ENCODE peak calls at places on chromosome 18, in ten cellular contexts. I is ELR; C is stimulated activated CD4-positive, alpha-beta T cell treated with anti-CD3 and anti-CD28 coated beads, Interleukin-1b, Interleukin-23, amount 100 ng/mL, for 48 hours; W is heart left ventricle; K is AG10803; S is cortex of kidney; Q is erythroblast; F is cardiac fibroblast; J is mucosa of gallbladder; L is effector memory CD4-positive, alpha-beta T cell. U is an unnamed sample.

GRCh38 chr18:46953195-46953594 is 35.8 kb downstream of the KATNAL2 start:
- DNase-seq in I (no peak), C (no peak), W (no peak), K (no peak), S (no peak), Q (no peak), F (no peak), J (no peak), L (no peak), U (no peak)

GRCh38 chr18:48986851-48987761 is 36.3 kb upstream of the SMAD7 start:
- DNase-seq in I (no peak), C (no peak), W (no peak), K (no peak), S (no peak), Q (no peak), F (no peak), J (no peak), L (no peak), U (no peak)

GRCh38 chr18:24627644-24628315 is 167.3 kb downstream of the HRH4 start:
- DNase-seq in I (peak; percentile 2), C (no peak), W (no peak), K (no peak), S (no peak), Q (no peak), F (no peak), J (no peak), L (no peak), U (no peak)

GRCh38 chr18:45677408-45677807 is 46.6 kb upstream of the SLC14A1 start:
- DNase-seq in I (no peak), C (no peak), W (no peak), K (no peak), S (no peak), Q (no peak), F (no peak), J (no peak), L (no peak), U (no peak)

GRCh38 chr18:45998244-45998643 is 31.1 kb upstream of the EPG5 start:
- DNase-seq in I (no peak), C (no peak), W (no peak), K (no peak), S (no peak), Q (peak; percentile 39), F (no peak), J (no peak), L (no peak), U (peak; percentile 1)

GRCh38 chr18:61797691-61798590 is 94.9 kb downstream of the RNF152 start:
- DNase-seq in I (no peak), C (no peak), W (no peak), K (no peak), S (no peak), Q (no peak), F (no peak), J (no peak), L (no peak), U (no peak)

GRCh38 chr18:10023853-10024638 is 110.2 kb downstream of the VAPA start:
- DNase-seq in I (no peak), C (no peak), W (no peak), K (no peak), S (no peak), Q (no peak), F (no peak), J (no peak), L (no peak), U (no peak)

GRCh38 chr18:77203071-77203470 is 46.6 kb upstream of the GALR1 start:
- DNase-seq in I (no peak), C (no peak), W (no peak), K (no peak), S (no peak), Q (no peak), F (no peak), J (no peak), L (no peak), U (no peak)

GRCh38 chr18:48928787-48929186 is 22.0 kb downstream of the SMAD7 start:
- DNase-seq in I (peak; percentile 48), C (peak; percentile 77), W (peak; percentile 85), K (peak; percentile 50), S (no peak), Q (no peak), F (peak; percentile 58), J (peak; percentile 56), L (peak; percentile 67), U (peak; percentile 73)

GRCh38 chr18:62521588-62521987 is 1.2 kb upstream of the ZCCHC2 start:
- DNase-seq in I (no peak), C (no peak), W (no peak), K (no peak), S (no peak), Q (peak; percentile 49), F (peak; percentile 10), J (no peak), L (no peak), U (no peak)

GRCh38 chr18:73959341-73959740 is 188.3 kb downstream of the FBXO15 start:
- DNase-seq in I (no peak), C (no peak), W (no peak), K (no peak), S (no peak), Q (no peak), F (no peak), J (no peak), L (no peak), U (no peak)

GRCh38 chr18:69400253-69400975 is at the start of gene DOK6:
- DNase-seq in I (peak; percentile 2), C (no peak), W (peak; percentile 74), K (peak; percentile 55), S (no peak), Q (no peak), F (peak; percentile 62), J (peak; percentile 42), L (no peak), U (no peak)

GRCh38 chr18:8798996-8799395 is 93.6 kb downstream of the MTCL1 start:
- DNase-seq in I (no peak), C (no peak), W (peak; percentile 35), K (peak; percentile 73), S (no peak), Q (no peak), F (no peak), J (peak; percentile 44), L (no peak), U (no peak)

GRCh38 chr18:43542016-43542415 is 264.7 kb upstream of the SYT4 start:
- DNase-seq in I (no peak), C (no peak), W (no peak), K (no peak), S (no peak), Q (no peak), F (no peak), J (no peak), L (no peak), U (no peak)

GRCh38 chr18:44696892-44697291 is 16.2 kb downstream of the SETBP1 start:
- DNase-seq in I (no peak), C (no peak), W (peak; percentile 63), K (no peak), S (no peak), Q (no peak), F (peak; percentile 18), J (no peak), L (no peak), U (no peak)

GRCh38 chr18:8450898-8451665 is 158.2 kb upstream of the RAB12 start:
- DNase-seq in I (no peak), C (no peak), W (peak; percentile 55), K (no peak), S (no peak), Q (no peak), F (no peak), J (no peak), L (no peak), U (no peak)

GRCh38 chr18:57771183-57771582 is 31.9 kb downstream of the ATP8B1 start:
- DNase-seq in I (no peak), C (no peak), W (no peak), K (no peak), S (no peak), Q (no peak), F (no peak), J (peak; percentile 40), L (no peak), U (no peak)

GRCh38 chr18:8844721-8845148 is 139.4 kb downstream of the MTCL1 start:
- DNase-seq in I (no peak), C (no peak), W (no peak), K (no peak), S (no peak), Q (no peak), F (no peak), J (no peak), L (no peak), U (no peak)

GRCh38 chr18:26497881-26498280 is 50.5 kb downstream of the KCTD1 start:
- DNase-seq in I (no peak), C (no peak), W (no peak), K (peak; percentile 70), S (no peak), Q (no peak), F (no peak), J (no peak), L (no peak), U (no peak)

GRCh38 chr18:23539298-23539697 is 36.0 kb downstream of the RMC1 start:
- DNase-seq in I (no peak), C (no peak), W (no peak), K (no peak), S (no peak), Q (no peak), F (no peak), J (no peak), L (no peak), U (no peak)

GRCh38 chr18:55764382-55764781 is 176.4 kb upstream of the TCF4 start:
- DNase-seq in I (no peak), C (no peak), W (no peak), K (no peak), S (no peak), Q (no peak), F (no peak), J (no peak), L (no peak), U (no peak)

GRCh38 chr18:13390711-13391110 is 172.2 kb downstream of the LDLRAD4 start:
- DNase-seq in I (no peak), C (no peak), W (no peak), K (no peak), S (no peak), Q (no peak), F (no peak), J (no peak), L (no peak), U (no peak)

GRCh38 chr18:49728542-49728941 is 84.8 kb downstream of the ACAA2 start:
- DNase-seq in I (peak; percentile 60), C (peak; percentile 47), W (no peak), K (no peak), S (no peak), Q (peak; percentile 62), F (peak; percentile 69), J (peak; percentile 58), L (no peak), U (no peak)

GRCh38 chr18:8396244-8396643 is 213.0 kb upstream of the RAB12 start:
- DNase-seq in I (no peak), C (no peak), W (no peak), K (no peak), S (no peak), Q (no peak), F (no peak), J (no peak), L (no peak), U (no peak)

GRCh38 chr18:25503567-25504081 is 151.7 kb upstream of the ZNF521 start:
- DNase-seq in I (peak; percentile 72), C (no peak), W (peak; percentile 48), K (peak; percentile 74), S (no peak), Q (peak; percentile 16), F (peak; percentile 65), J (peak; percentile 57), L (no peak), U (no peak)

GRCh38 chr18:66513996-66514395 is 89.9 kb downstream of the CDH19 start:
- DNase-seq in I (no peak), C (no peak), W (no peak), K (no peak), S (no peak), Q (no peak), F (peak; percentile 1), J (no peak), L (no peak), U (no peak)

GRCh38 chr18:64233855-64234254 is 85.0 kb upstream of the LINC00305 start:
- DNase-seq in I (no peak), C (no peak), W (no peak), K (no peak), S (no peak), Q (no peak), F (no peak), J (no peak), L (no peak), U (no peak)

GRCh38 chr18:7155092-7155491 is 37.5 kb upstream of the LAMA1 start:
- DNase-seq in I (no peak), C (no peak), W (no peak), K (no peak), S (no peak), Q (no peak), F (no peak), J (no peak), L (no peak), U (no peak)

U was measured in T follicular helper cell.